ENCODE peak calls at places on chromosomes 16 and 17, in four cellular contexts. One of them, this sample, is unnamed. For H3K9me3 and H3K36me3, the result is how much of the 10 kb centered on the place peaks cover.

GRCh38 chr16:27472091-27473020 is 70.4 kb downstream of the IL21R start:
- DNase-seq in fibroblast of lung: peak
- DNase-seq in HCT116: no peak
- DNase-seq in tibial artery: no peak
- DNase-seq in this sample: no peak

GRCh38 chr17:38738007-38738662 is 8.0 kb downstream of the CISD3 start:
- DNase-seq in fibroblast of lung: no peak
- DNase-seq in HCT116: no peak
- DNase-seq in tibial artery: no peak
- DNase-seq in this sample: no peak

GRCh38 chr17:28684963-28685362 is 23.0 kb downstream of the SUPT6H start:
- DNase-seq in HCT116: no peak
- DNase-seq in fibroblast of lung: peak
- DNase-seq in tibial artery: no peak
- DNase-seq in this sample: no peak

GRCh38 chr17:4519361-4519788 is 20.7 kb downstream of the SPNS2 start:
- DNase-seq in tibial artery: no peak
- DNase-seq in HCT116: no peak
- DNase-seq in fibroblast of lung: no peak
- DNase-seq in this sample: no peak

GRCh38 chr16:78529881-78530280 is 430.4 kb downstream of the WWOX start:
- DNase-seq in fibroblast of lung: no peak
- DNase-seq in HCT116: no peak
- DNase-seq in tibial artery: no peak
- DNase-seq in this sample: no peak

GRCh38 chr16:13300066-13300465 is 398.7 kb downstream of the SHISA9 start:
- DNase-seq in fibroblast of lung: no peak
- DNase-seq in HCT116: no peak
- DNase-seq in tibial artery: no peak
- DNase-seq in this sample: no peak

GRCh38 chr17:2137342-2138098 is 82.6 kb downstream of the HIC1 start:
- DNase-seq in HCT116: peak
- DNase-seq in fibroblast of lung: peak
- DNase-seq in tibial artery: no peak
- DNase-seq in this sample: no peak

GRCh38 chr17:48471807-48472484 is 41.9 kb upstream of the SKAP1 start:
- DNase-seq in fibroblast of lung: no peak
- DNase-seq in HCT116: no peak
- DNase-seq in tibial artery: no peak
- DNase-seq in this sample: no peak

GRCh38 chr17:54530398-54530797 is 370.3 kb upstream of the TOM1L1 start:
- DNase-seq in HCT116: no peak
- DNase-seq in tibial artery: no peak
- DNase-seq in fibroblast of lung: no peak
- DNase-seq in this sample: no peak

GRCh38 chr16:3195975-3196374 is 8.0 kb downstream of the OR1F1 start:
- DNase-seq in HCT116: no peak
- DNase-seq in fibroblast of lung: no peak
- DNase-seq in tibial artery: no peak
- DNase-seq in this sample: no peak

GRCh38 chr17:76496464-76496863 is 4.8 kb downstream of the RHBDF2 start:
- DNase-seq in HCT116: no peak
- DNase-seq in fibroblast of lung: no peak
- DNase-seq in tibial artery: no peak
- DNase-seq in this sample: no peak

GRCh38 chr16:74743668-74744299 is 30.8 kb downstream of the FA2H start:
- DNase-seq in fibroblast of lung: peak
- DNase-seq in tibial artery: no peak
- DNase-seq in HCT116: peak
- DNase-seq in this sample: peak
- H3K4me3 ChIP-seq in fibroblast of lung: no peak
- H3K4me3 ChIP-seq in tibial artery: no peak
- H3K4me3 ChIP-seq in HCT116: peak
- H3K4me3 ChIP-seq in this sample: no peak

DNA sequence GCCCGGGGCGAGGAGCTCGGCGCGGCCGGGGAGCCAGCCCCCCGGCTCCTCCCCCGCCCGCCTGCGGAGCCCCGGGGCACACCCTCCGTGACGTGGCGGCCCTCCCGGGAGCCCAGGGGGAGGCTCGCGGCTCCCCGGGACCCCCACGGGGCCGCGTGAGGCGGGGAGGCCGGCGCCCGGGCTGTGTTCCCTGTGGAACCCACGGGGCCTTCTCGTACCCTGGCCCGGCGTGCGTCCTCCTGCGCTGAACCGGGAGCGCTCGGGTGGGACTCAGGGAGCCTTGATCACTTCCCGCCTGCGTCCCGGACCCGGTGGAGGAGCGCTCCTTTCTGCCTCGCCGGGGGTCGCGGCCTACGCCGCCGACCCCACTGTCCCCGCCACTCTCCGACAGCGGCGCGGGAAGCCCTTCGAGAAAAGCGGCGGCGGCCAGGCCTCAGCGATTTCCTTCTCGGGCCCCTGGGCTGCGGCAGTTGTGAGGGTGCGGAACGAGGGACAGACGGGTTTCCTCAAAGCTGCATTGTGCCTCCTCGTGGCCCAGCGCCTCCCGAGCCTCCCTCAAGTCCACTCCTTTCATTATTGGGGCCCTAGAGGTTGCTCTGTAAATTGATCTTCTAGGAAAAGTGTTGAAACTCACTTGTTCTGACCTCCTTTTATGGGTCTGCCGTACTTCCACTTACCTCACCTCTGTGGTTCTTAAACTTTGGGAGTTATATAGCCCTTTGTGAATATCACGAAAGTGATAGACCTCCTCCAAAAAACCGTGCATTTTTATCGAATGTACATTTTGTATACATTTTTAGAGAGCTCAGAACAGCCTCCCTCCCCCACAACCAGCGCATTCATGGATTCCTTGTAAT is 597 bp downstream of the LIG3 start:
- DNase-seq in tibial artery: peak
- DNase-seq in HCT116: peak
- DNase-seq in fibroblast of lung: peak
- DNase-seq in this sample: peak
- H3K9me3 ChIP-seq in tibial artery: under half
- H3K9me3 ChIP-seq in HCT116: under half
- H3K9me3 ChIP-seq in fibroblast of lung: under half
- H3K9me3 ChIP-seq in this sample: under half

GRCh38 chr16:46898006-46898405 is 13.8 kb downstream of the GPT2 start:
- DNase-seq in fibroblast of lung: no peak
- DNase-seq in tibial artery: no peak
- DNase-seq in HCT116: no peak
- DNase-seq in this sample: no peak
- H3K36me3 ChIP-seq in fibroblast of lung: under half
- H3K36me3 ChIP-seq in tibial artery: under half
- H3K36me3 ChIP-seq in HCT116: under half
- H3K36me3 ChIP-seq in this sample: half or more

GRCh38 chr16:15971435-15971805 is 22.0 kb downstream of the ABCC1 start:
- DNase-seq in HCT116: no peak
- DNase-seq in tibial artery: no peak
- DNase-seq in fibroblast of lung: no peak
- DNase-seq in this sample: no peak
- H3K4me3 ChIP-seq in HCT116: no peak
- H3K4me3 ChIP-seq in tibial artery: no peak
- H3K4me3 ChIP-seq in fibroblast of lung: no peak
- H3K4me3 ChIP-seq in this sample: no peak

DNA sequence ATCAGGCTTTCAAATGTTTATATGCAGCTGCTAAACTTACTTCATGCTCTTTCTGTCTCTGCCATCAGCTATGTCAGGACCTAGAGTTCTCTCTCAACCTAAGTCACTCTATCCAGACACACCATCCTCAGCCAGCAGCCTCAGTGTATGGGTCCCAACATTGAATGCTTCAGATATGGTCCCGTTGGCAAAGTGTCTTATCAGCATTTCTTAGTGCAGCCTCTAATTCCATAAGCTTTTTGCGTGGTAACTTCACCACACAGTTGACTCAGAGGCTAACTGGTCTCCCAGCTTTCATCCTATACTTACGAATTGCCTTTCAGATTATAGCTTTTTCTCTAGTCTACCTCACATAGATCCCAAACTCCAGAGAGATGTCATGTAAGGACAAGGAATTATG is 402.9 kb upstream of the EEF2KMT start:
- DNase-seq in tibial artery: no peak
- DNase-seq in HCT116: no peak
- DNase-seq in fibroblast of lung: no peak
- DNase-seq in this sample: no peak
- H3K9me3 ChIP-seq in tibial artery: under half
- H3K9me3 ChIP-seq in HCT116: under half
- H3K9me3 ChIP-seq in fibroblast of lung: under half
- H3K9me3 ChIP-seq in this sample: under half

GRCh38 chr17:78996781-78997201 is 12.8 kb downstream of the CANT1 start:
- DNase-seq in fibroblast of lung: no peak
- DNase-seq in HCT116: no peak
- DNase-seq in tibial artery: peak
- DNase-seq in this sample: no peak
- H3K36me3 ChIP-seq in fibroblast of lung: under half
- H3K36me3 ChIP-seq in HCT116: half or more
- H3K36me3 ChIP-seq in tibial artery: half or more
- H3K36me3 ChIP-seq in this sample: half or more

GRCh38 chr17:81517339-81518112 is 4.9 kb upstream of the ACTG1 start:
- DNase-seq in tibial artery: peak
- DNase-seq in HCT116: no peak
- DNase-seq in fibroblast of lung: peak
- DNase-seq in this sample: no peak

GRCh38 chr17:81515530-81516041 is 3.0 kb upstream of the ACTG1 start:
- DNase-seq in HCT116: no peak
- DNase-seq in fibroblast of lung: no peak
- DNase-seq in tibial artery: peak
- DNase-seq in this sample: no peak

GRCh38 chr17:81518113-81518784 is 5.7 kb upstream of the ACTG1 start:
- DNase-seq in tibial artery: no peak
- DNase-seq in fibroblast of lung: no peak
- DNase-seq in HCT116: no peak
- DNase-seq in this sample: no peak

GRCh38 chr17:81516439-81516838 is 3.8 kb upstream of the ACTG1 start:
- DNase-seq in tibial artery: no peak
- DNase-seq in fibroblast of lung: no peak
- DNase-seq in HCT116: no peak
- DNase-seq in this sample: no peak

DNA sequence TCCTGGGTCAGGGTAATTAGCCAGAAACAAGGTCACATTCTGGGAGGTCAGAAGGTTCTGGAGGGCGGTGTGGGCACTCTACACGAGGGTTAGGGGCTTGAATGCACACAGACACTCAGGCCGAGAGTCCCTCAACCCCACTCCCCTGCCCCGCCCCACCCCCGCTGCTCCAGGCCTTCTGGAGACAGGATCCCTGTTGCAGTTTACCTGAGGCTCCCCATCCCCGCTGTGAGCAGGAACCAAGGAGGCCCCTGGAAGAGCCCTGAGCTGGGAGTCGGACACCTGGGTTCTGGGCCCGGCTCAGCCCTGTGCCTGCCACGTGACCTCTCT is 4.4 kb upstream of the ACTG1 start:
- DNase-seq in fibroblast of lung: no peak
- DNase-seq in HCT116: no peak
- DNase-seq in tibial artery: no peak
- DNase-seq in this sample: no peak
- H3K4me3 ChIP-seq in fibroblast of lung: no peak
- H3K4me3 ChIP-seq in HCT116: no peak
- H3K4me3 ChIP-seq in tibial artery: peak
- H3K4me3 ChIP-seq in this sample: no peak

GRCh38 chr16:35239561-35239960 is 1780.1 kb downstream of the TP53TG3F start:
- DNase-seq in fibroblast of lung: no peak
- DNase-seq in tibial artery: no peak
- DNase-seq in HCT116: no peak
- DNase-seq in this sample: no peak

DNA sequence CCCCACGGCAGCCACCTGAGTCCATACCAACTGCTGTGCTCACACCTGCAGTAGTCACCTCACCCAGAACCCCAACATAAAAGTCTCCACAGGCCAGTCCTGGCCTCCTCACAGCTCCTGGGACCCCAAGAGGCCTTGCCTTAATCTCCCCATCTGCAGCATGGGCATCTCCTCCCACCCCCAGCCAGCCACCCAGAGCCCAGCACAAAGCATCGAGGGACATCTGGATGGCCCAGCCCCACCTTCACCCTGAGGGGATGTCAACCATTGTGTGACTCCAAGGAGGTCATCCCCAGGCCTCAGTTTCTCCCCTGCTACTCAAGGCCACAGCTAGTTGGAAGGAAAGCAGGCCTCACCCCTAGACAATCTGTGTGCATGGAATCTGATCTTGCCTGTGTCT is 1775.3 kb downstream of the TP53TG3F start:
- DNase-seq in HCT116: no peak
- DNase-seq in fibroblast of lung: no peak
- DNase-seq in tibial artery: no peak
- DNase-seq in this sample: no peak
- H3K9me3 ChIP-seq in HCT116: under half
- H3K9me3 ChIP-seq in fibroblast of lung: under half
- H3K9me3 ChIP-seq in tibial artery: under half
- H3K9me3 ChIP-seq in this sample: under half

DNA sequence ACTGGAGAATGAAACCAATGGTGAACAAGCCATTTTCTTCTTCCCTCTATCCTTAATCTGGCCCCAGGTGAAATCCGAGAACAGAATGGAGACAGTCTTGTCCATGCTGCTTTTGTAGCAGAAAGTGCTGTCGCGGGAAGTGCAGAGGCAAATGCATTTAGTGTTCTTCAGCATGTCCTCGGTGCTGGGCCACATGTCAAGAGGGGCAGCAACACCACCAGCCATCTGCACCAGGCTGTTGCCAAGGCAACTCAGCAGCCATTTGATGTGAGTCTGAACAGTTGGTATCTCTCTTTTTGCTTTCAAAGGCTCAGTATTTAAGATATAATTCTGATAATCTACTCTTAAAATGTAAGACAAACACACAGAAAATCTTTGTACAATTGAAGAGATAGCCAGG is 18.7 kb downstream of the UQCRC2 start:
- DNase-seq in fibroblast of lung: no peak
- DNase-seq in tibial artery: no peak
- DNase-seq in HCT116: no peak
- DNase-seq in this sample: no peak
- H3K36me3 ChIP-seq in fibroblast of lung: under half
- H3K36me3 ChIP-seq in tibial artery: half or more
- H3K36me3 ChIP-seq in HCT116: half or more
- H3K36me3 ChIP-seq in this sample: half or more

This sample was measured in MG63.